ENCODE peak calls at places on chromosomes 2 and 18, in eight cellular contexts. T is HCT116; Y is fibroblast of mammary gland; O is brain microvascular endothelial cell; Z is spleen; X is transverse colon; F is CD4-positive, alpha-beta T cell; Q is WTC11. A is an unnamed sample.

GRCh38 chr18:13120967-13121586 is 97.5 kb upstream of the LDLRAD4 start:
- DNase-seq in Y (peak; percentile 55), Z (no peak), X (no peak), T (no peak), O (peak; percentile 33), Q (no peak), F (no peak), A (no peak)

GRCh38 chr2:223554923-223555322 is 47.2 kb downstream of the SCG2 start:
- DNase-seq in Y (no peak), Z (no peak), O (no peak), Q (no peak), T (no peak), X (no peak), F (no peak), A (no peak)

GRCh38 chr2:165847001-165847400 is 53.0 kb upstream of the GALNT3 start:
- DNase-seq in Z (no peak), F (no peak), T (no peak), Y (no peak), X (no peak), Q (no peak), O (no peak), A (no peak)

GRCh38 chr2:37555457-37555856 is 116.0 kb downstream of the CDC42EP3 start:
- DNase-seq in Z (peak; percentile 88), F (peak; percentile 6), T (no peak), Q (no peak), Y (no peak), X (no peak), O (no peak), A (no peak)

GRCh38 chr2:39666489-39667141 is 898 bp downstream of the TMEM178A start:
- DNase-seq in X (no peak), O (no peak), Z (no peak), Q (no peak), Y (peak; percentile 4), T (no peak), F (no peak), A (no peak)

GRCh38 chr18:6610436-6610835 is 119.1 kb upstream of the ARHGAP28 start:
- DNase-seq in Z (no peak), T (no peak), O (no peak), F (no peak), Q (no peak), Y (peak; percentile 45), X (no peak), A (no peak)

GRCh38 chr2:118763797-118764196 is 83.7 kb downstream of the EN1 start:
- DNase-seq in T (no peak), X (no peak), O (peak; percentile 11), Q (peak; percentile 40), F (no peak), Y (peak; percentile 16), Z (no peak), A (no peak)

GRCh38 chr2:43707255-43707654 is 31.0 kb upstream of the C1GALT1C1L start:
- DNase-seq in F (no peak), Y (peak; percentile 95), O (peak; percentile 84), Z (no peak), Q (no peak), X (peak; percentile 43), T (no peak), A (no peak)

GRCh38 chr2:233438573-233439147 is 84.4 kb downstream of the DGKD start:
- DNase-seq in O (no peak), Y (no peak), X (no peak), T (no peak), F (no peak), Z (peak; percentile 66), Q (no peak), A (no peak)

GRCh38 chr2:6109801-6110200 is 417.6 kb downstream of the SOX11 start:
- DNase-seq in F (no peak), X (no peak), Y (no peak), T (no peak), Z (no peak), Q (no peak), O (no peak), A (no peak)

GRCh38 chr2:27071277-27071989 is at the start of gene OST4:
- DNase-seq in T (peak; percentile 83), X (peak; percentile 96), F (peak; percentile 87), Q (peak; percentile 90), Z (peak; percentile 99), O (peak; percentile 88), Y (peak; percentile 89), A (peak; percentile 74)

GRCh38 chr18:10926565-10927194 is 222.7 kb downstream of the PIEZO2 start:
- DNase-seq in Z (no peak), F (no peak), T (no peak), X (no peak), Q (no peak), O (peak; percentile 82), Y (peak; percentile 59), A (no peak)

GRCh38 chr2:121284424-121285076 is 452 bp downstream of the TFCP2L1 start:
- DNase-seq in F (no peak), Z (peak; percentile 81), O (no peak), X (no peak), Y (no peak), T (no peak), Q (peak; percentile 41), A (no peak)

GRCh38 chr2:99476629-99477028 is 13.2 kb downstream of the REV1 start:
- DNase-seq in Z (no peak), Y (no peak), O (no peak), F (no peak), X (no peak), Q (no peak), T (no peak), A (no peak)

GRCh38 chr2:218569038-218569431 is 396 bp downstream of the CNOT9 start:
- DNase-seq in T (peak; percentile 23), F (peak; percentile 29), Q (peak; percentile 65), O (peak; percentile 63), Z (peak; percentile 91), Y (peak; percentile 72), X (peak; percentile 52), A (peak; percentile 30)

GRCh38 chr2:9178905-9179571 is 27.6 kb upstream of the ASAP2 start:
- DNase-seq in T (no peak), F (no peak), Z (no peak), X (peak; percentile 76), O (peak; percentile 74), Q (no peak), Y (peak; percentile 93), A (no peak)

GRCh38 chr2:79686884-79687283 is 174.0 kb downstream of the CTNNA2 start:
- DNase-seq in F (no peak), Q (no peak), Y (no peak), O (no peak), T (no peak), X (no peak), Z (no peak), A (no peak)

GRCh38 chr2:85437488-85438290 is 19.2 kb downstream of the SH2D6 start:
- DNase-seq in T (no peak), Y (peak; percentile 86), Z (peak; percentile 97), Q (peak; percentile 65), X (peak; percentile 88), O (peak; percentile 53), F (peak; percentile 69), A (peak; percentile 73)

GRCh38 chr18:65439184-65439583 is 311.6 kb upstream of the CDH7 start:
- DNase-seq in Z (no peak), Y (peak; percentile 2), X (no peak), O (no peak), Q (no peak), T (no peak), F (no peak), A (no peak)
- TF ChIP-seq CTCF in Z (no peak), Y (no peak), X (no peak), O (no peak), Q (no peak), T (no peak), F (no peak), A (no peak)

GRCh38 chr2:143171817-143172216 is 42.6 kb downstream of the ARHGAP15 start:
- DNase-seq in T (no peak), Q (no peak), Z (no peak), F (no peak), Y (peak; percentile 3), O (no peak), X (no peak), A (no peak)
- TF ChIP-seq CTCF in T (peak; percentile 23), Q (no peak), Z (peak; percentile 20), F (no peak), Y (peak; percentile 18), O (peak; percentile 49), X (no peak), A (no peak)

GRCh38 chr2:148968776-148969175 is 69.7 kb upstream of the LYPD6B start:
- DNase-seq in F (no peak), T (no peak), X (no peak), Q (no peak), O (no peak), Z (no peak), Y (no peak), A (no peak)

GRCh38 chr2:148965596-148966431 is 72.7 kb upstream of the LYPD6B start:
- DNase-seq in Z (no peak), F (no peak), Y (no peak), T (no peak), Q (no peak), O (no peak), X (no peak), A (no peak)

GRCh38 chr2:148967056-148967455 is 71.4 kb upstream of the LYPD6B start:
- DNase-seq in X (no peak), F (no peak), T (no peak), O (no peak), Y (no peak), Z (no peak), Q (no peak), A (no peak)

GRCh38 chr2:148966432-148966758 is 72.1 kb upstream of the LYPD6B start:
- DNase-seq in O (no peak), T (no peak), Z (no peak), F (no peak), Q (no peak), Y (no peak), X (no peak), A (no peak)

DNA sequence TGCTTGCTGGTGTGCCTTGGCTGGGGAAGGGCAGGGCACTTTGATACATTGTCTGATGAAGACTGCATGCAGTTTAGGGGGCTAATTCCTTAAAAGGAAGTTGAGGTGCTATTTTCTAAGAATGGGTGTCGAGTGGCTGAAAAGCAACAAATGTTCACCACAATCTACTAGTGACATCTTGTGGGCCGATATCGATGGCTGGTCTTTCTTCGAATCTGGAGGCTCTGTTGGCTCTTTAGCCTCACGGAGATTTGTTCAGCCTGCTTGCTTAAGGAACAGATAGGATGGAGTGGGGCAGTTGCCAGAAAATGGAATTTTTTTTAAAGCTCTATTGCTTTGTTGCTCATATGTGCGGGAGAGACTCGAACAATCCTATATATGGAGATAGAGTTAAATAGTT is 71.0 kb upstream of the LYPD6B start:
- DNase-seq in X (no peak), Y (peak; percentile 10), O (no peak), Z (no peak), F (no peak), Q (no peak), T (no peak), A (no peak)
- TF ChIP-seq CTCF in X (no peak), Y (no peak), O (no peak), Z (no peak), F (no peak), Q (no peak), T (no peak), A (no peak)

GRCh38 chr18:3379685-3380084 is 70.3 kb upstream of the TGIF1 start:
- DNase-seq in Q (no peak), Y (no peak), X (no peak), F (no peak), T (no peak), O (no peak), Z (no peak), A (no peak)

GRCh38 chr18:3383381-3383915 is 66.5 kb upstream of the TGIF1 start:
- DNase-seq in F (no peak), O (no peak), Q (no peak), T (no peak), Y (no peak), X (no peak), Z (no peak), A (no peak)

GRCh38 chr18:3384664-3385189 is 65.2 kb upstream of the TGIF1 start:
- DNase-seq in T (no peak), O (no peak), Q (no peak), Y (no peak), F (no peak), X (no peak), Z (no peak), A (no peak)

GRCh38 chr18:3380384-3380961 is 69.5 kb upstream of the TGIF1 start:
- DNase-seq in T (peak; percentile 24), X (no peak), Y (peak; percentile 82), O (peak; percentile 7), Z (no peak), F (no peak), Q (no peak), A (no peak)
- TF ChIP-seq CTCF in T (peak; percentile 21), X (no peak), Y (peak; percentile 37), O (peak; percentile 51), Z (no peak), F (no peak), Q (no peak), A (no peak)

A was measured in omental fat pad.